ENCODE peak calls at places on chromosomes 3 and 15, in five cellular contexts. One of them, this sample, is unnamed.

GRCh38 chr3:183800221-183800863 is 25.0 kb downstream of the MAP6D1 start:
- DNase-seq in tibial artery: no peak
- DNase-seq in heart right ventricle: no peak
- DNase-seq in spleen: no peak
- DNase-seq in stomach: no peak
- DNase-seq in this sample: no peak

GRCh38 chr3:64224826-64225606 is at the start of gene PRICKLE2:
- DNase-seq in tibial artery: peak; percentile 94
- DNase-seq in heart right ventricle: peak; percentile 75
- DNase-seq in spleen: peak; percentile 76
- DNase-seq in stomach: peak; percentile 67
- DNase-seq in this sample: peak; percentile 64

GRCh38 chr15:79004336-79004735 is 59.5 kb upstream of the CTSH start:
- DNase-seq in tibial artery: no peak
- DNase-seq in heart right ventricle: no peak
- DNase-seq in spleen: no peak
- DNase-seq in stomach: no peak
- DNase-seq in this sample: peak; percentile 38

GRCh38 chr3:184710870-184711365 is 946 bp downstream of the MAGEF1 start:
- DNase-seq in tibial artery: no peak
- DNase-seq in heart right ventricle: no peak
- DNase-seq in spleen: no peak
- DNase-seq in stomach: no peak
- DNase-seq in this sample: no peak

GRCh38 chr3:111747490-111747889 is 111.6 kb upstream of the PHLDB2 start:
- DNase-seq in tibial artery: no peak
- DNase-seq in heart right ventricle: no peak
- DNase-seq in spleen: no peak
- DNase-seq in stomach: no peak
- DNase-seq in this sample: no peak

GRCh38 chr3:15542641-15543040 is 21.1 kb upstream of the COLQ start:
- DNase-seq in tibial artery: no peak
- DNase-seq in heart right ventricle: no peak
- DNase-seq in spleen: no peak
- DNase-seq in stomach: no peak
- DNase-seq in this sample: no peak

GRCh38 chr3:147244397-147244796 is 161.9 kb downstream of the ZIC4 start:
- DNase-seq in tibial artery: no peak
- DNase-seq in heart right ventricle: no peak
- DNase-seq in spleen: no peak
- DNase-seq in stomach: no peak
- DNase-seq in this sample: no peak

GRCh38 chr3:12370758-12371157 is 81.9 kb downstream of the PPARG start:
- DNase-seq in tibial artery: no peak
- DNase-seq in heart right ventricle: no peak
- DNase-seq in spleen: no peak
- DNase-seq in stomach: no peak
- DNase-seq in this sample: no peak

GRCh38 chr15:68352401-68353062 is 75.0 kb downstream of the FEM1B start:
- DNase-seq in tibial artery: peak; percentile 93
- DNase-seq in heart right ventricle: no peak
- DNase-seq in spleen: peak; percentile 72
- DNase-seq in stomach: no peak
- DNase-seq in this sample: no peak

GRCh38 chr15:101148166-101148880 is 103.5 kb downstream of the CHSY1 start:
- DNase-seq in tibial artery: peak; percentile 44
- DNase-seq in heart right ventricle: no peak
- DNase-seq in spleen: peak; percentile 43
- DNase-seq in stomach: no peak
- DNase-seq in this sample: no peak

GRCh38 chr3:114380233-114380645 is 86.4 kb downstream of the TIGIT start:
- DNase-seq in tibial artery: peak; percentile 65
- DNase-seq in heart right ventricle: peak; percentile 72
- DNase-seq in spleen: no peak
- DNase-seq in stomach: peak; percentile 29
- DNase-seq in this sample: peak; percentile 68

GRCh38 chr3:52331906-52332305 is 15.8 kb downstream of the DNAH1 start:
- DNase-seq in tibial artery: no peak
- DNase-seq in heart right ventricle: no peak
- DNase-seq in spleen: no peak
- DNase-seq in stomach: no peak
- DNase-seq in this sample: no peak

GRCh38 chr3:33008282-33008681 is 56.8 kb downstream of the CCR4 start:
- DNase-seq in tibial artery: no peak
- DNase-seq in heart right ventricle: no peak
- DNase-seq in spleen: no peak
- DNase-seq in stomach: no peak
- DNase-seq in this sample: no peak

GRCh38 chr3:17605032-17605431 is 137.4 kb downstream of the TBC1D5 start:
- DNase-seq in tibial artery: no peak
- DNase-seq in heart right ventricle: no peak
- DNase-seq in spleen: no peak
- DNase-seq in stomach: no peak
- DNase-seq in this sample: no peak

GRCh38 chr3:172094621-172095557 is 55.5 kb downstream of the FNDC3B start:
- DNase-seq in tibial artery: no peak
- DNase-seq in heart right ventricle: no peak
- DNase-seq in spleen: no peak
- DNase-seq in stomach: no peak
- DNase-seq in this sample: no peak

GRCh38 chr3:45659661-45660566 is 29.3 kb upstream of the SACM1L start:
- DNase-seq in tibial artery: peak; percentile 84
- DNase-seq in heart right ventricle: peak; percentile 75
- DNase-seq in spleen: peak; percentile 82
- DNase-seq in stomach: peak; percentile 84
- DNase-seq in this sample: peak; percentile 56

GRCh38 chr15:69035205-69035917 is 20.9 kb downstream of the NOX5 start:
- DNase-seq in tibial artery: no peak
- DNase-seq in heart right ventricle: no peak
- DNase-seq in spleen: no peak
- DNase-seq in stomach: peak; percentile 56
- DNase-seq in this sample: peak; percentile 75

GRCh38 chr15:90557651-90558084 is 27.9 kb downstream of the CRTC3 start:
- DNase-seq in tibial artery: peak; percentile 97
- DNase-seq in heart right ventricle: peak; percentile 82
- DNase-seq in spleen: no peak
- DNase-seq in stomach: peak; percentile 93
- DNase-seq in this sample: peak; percentile 56

GRCh38 chr15:100863406-100864198 is 16.0 kb upstream of the ALDH1A3 start:
- DNase-seq in tibial artery: no peak
- DNase-seq in heart right ventricle: peak; percentile 54
- DNase-seq in spleen: no peak
- DNase-seq in stomach: peak; percentile 43
- DNase-seq in this sample: peak; percentile 46

GRCh38 chr3:11803977-11804903 is 42.4 kb downstream of the TAMM41 start:
- DNase-seq in tibial artery: no peak
- DNase-seq in heart right ventricle: no peak
- DNase-seq in spleen: no peak
- DNase-seq in stomach: peak; percentile 42
- DNase-seq in this sample: no peak

GRCh38 chr3:150875548-150875947 is 29.7 kb downstream of the MINDY4B start:
- DNase-seq in tibial artery: no peak
- DNase-seq in heart right ventricle: no peak
- DNase-seq in spleen: no peak
- DNase-seq in stomach: no peak
- DNase-seq in this sample: no peak

GRCh38 chr3:122382888-122383666 is at the start of gene MIX23:
- DNase-seq in tibial artery: peak; percentile 90
- DNase-seq in heart right ventricle: peak; percentile 85
- DNase-seq in spleen: peak; percentile 95
- DNase-seq in stomach: peak; percentile 85
- DNase-seq in this sample: peak; percentile 78

GRCh38 chr3:154060606-154061380 is 60.4 kb upstream of the ARHGEF26 start:
- DNase-seq in tibial artery: no peak
- DNase-seq in heart right ventricle: no peak
- DNase-seq in spleen: no peak
- DNase-seq in stomach: no peak
- DNase-seq in this sample: no peak

GRCh38 chr15:30978328-30978727 is 13.1 kb downstream of the MTMR10 start:
- DNase-seq in tibial artery: no peak
- DNase-seq in heart right ventricle: no peak
- DNase-seq in spleen: no peak
- DNase-seq in stomach: no peak
- DNase-seq in this sample: no peak

GRCh38 chr3:37909067-37909911 is 47.6 kb downstream of the CTDSPL start:
- DNase-seq in tibial artery: no peak
- DNase-seq in heart right ventricle: no peak
- DNase-seq in spleen: no peak
- DNase-seq in stomach: no peak
- DNase-seq in this sample: no peak

GRCh38 chr15:92904832-92905640 is 4.9 kb downstream of the CHD2 start:
- DNase-seq in tibial artery: no peak
- DNase-seq in heart right ventricle: no peak
- DNase-seq in spleen: no peak
- DNase-seq in stomach: no peak
- DNase-seq in this sample: no peak

GRCh38 chr3:125161607-125162219 is 50.8 kb downstream of the SLC12A8 start:
- DNase-seq in tibial artery: no peak
- DNase-seq in heart right ventricle: peak; percentile 57
- DNase-seq in spleen: no peak
- DNase-seq in stomach: peak; percentile 56
- DNase-seq in this sample: no peak

GRCh38 chr15:42101861-42102260 is 7.5 kb upstream of the PLA2G4D start:
- DNase-seq in tibial artery: no peak
- DNase-seq in heart right ventricle: no peak
- DNase-seq in spleen: no peak
- DNase-seq in stomach: no peak
- DNase-seq in this sample: no peak

GRCh38 chr3:36941162-36941561 is 3.7 kb downstream of the TRANK1 start:
- DNase-seq in tibial artery: no peak
- DNase-seq in heart right ventricle: no peak
- DNase-seq in spleen: no peak
- DNase-seq in stomach: no peak
- DNase-seq in this sample: no peak

GRCh38 chr3:12797124-12797891 is 828 bp downstream of the CAND2 start:
- DNase-seq in tibial artery: no peak
- DNase-seq in heart right ventricle: no peak
- DNase-seq in spleen: no peak
- DNase-seq in stomach: no peak
- DNase-seq in this sample: no peak

GRCh38 chr3:197136744-197137143 is 107.1 kb upstream of the MELTF start:
- DNase-seq in tibial artery: no peak
- DNase-seq in heart right ventricle: no peak
- DNase-seq in spleen: no peak
- DNase-seq in stomach: no peak
- DNase-seq in this sample: no peak

GRCh38 chr3:197137741-197138140 is 108.1 kb upstream of the MELTF start:
- DNase-seq in tibial artery: no peak
- DNase-seq in heart right ventricle: peak; percentile 18
- DNase-seq in spleen: peak; percentile 74
- DNase-seq in stomach: no peak
- DNase-seq in this sample: no peak

GRCh38 chr3:197135212-197135611 is 105.6 kb upstream of the MELTF start:
- DNase-seq in tibial artery: no peak
- DNase-seq in heart right ventricle: no peak
- DNase-seq in spleen: no peak
- DNase-seq in stomach: no peak
- DNase-seq in this sample: no peak

DNA sequence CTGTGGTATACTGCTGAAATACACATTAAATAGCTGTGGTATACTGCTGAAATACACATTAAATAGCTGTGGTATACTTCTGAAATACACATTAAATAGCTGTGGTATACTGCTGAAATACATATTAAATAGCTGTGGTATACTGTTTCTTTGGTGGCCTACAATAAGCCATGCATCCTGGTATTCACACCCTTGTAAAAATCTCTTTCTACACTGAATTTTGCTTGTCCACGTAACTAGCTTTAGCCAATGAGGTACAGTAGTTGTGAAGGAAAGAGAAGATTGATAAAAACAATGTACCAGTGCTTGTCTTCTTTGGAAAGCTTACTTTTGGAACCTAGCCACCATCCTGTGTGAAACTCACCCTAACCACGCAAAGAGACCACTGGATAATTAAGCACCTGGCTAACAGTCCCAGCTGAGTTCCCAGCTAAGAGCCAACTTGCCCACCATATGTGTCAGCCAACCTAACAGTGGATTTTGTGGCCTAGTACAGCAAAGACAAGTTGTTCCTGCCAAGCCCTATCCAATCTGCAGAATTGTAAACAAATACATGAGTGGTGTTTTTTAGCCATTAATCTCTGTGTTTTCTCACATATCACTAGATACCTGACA is 103.4 kb upstream of the MELTF start:
- DNase-seq in tibial artery: no peak
- DNase-seq in heart right ventricle: no peak
- DNase-seq in spleen: no peak
- DNase-seq in stomach: no peak
- DNase-seq in this sample: no peak
- H3K36me3 ChIP-seq in tibial artery: peaks cover 36% of the 10 kb centered on the region
- H3K36me3 ChIP-seq in heart right ventricle: peaks cover 80% of the 10 kb centered on the region
- H3K36me3 ChIP-seq in spleen: peaks cover 79% of the 10 kb centered on the region
- H3K36me3 ChIP-seq in stomach: peaks cover 21% of the 10 kb centered on the region
- H3K36me3 ChIP-seq in this sample: no peaks in the 10 kb centered on the region

DNA sequence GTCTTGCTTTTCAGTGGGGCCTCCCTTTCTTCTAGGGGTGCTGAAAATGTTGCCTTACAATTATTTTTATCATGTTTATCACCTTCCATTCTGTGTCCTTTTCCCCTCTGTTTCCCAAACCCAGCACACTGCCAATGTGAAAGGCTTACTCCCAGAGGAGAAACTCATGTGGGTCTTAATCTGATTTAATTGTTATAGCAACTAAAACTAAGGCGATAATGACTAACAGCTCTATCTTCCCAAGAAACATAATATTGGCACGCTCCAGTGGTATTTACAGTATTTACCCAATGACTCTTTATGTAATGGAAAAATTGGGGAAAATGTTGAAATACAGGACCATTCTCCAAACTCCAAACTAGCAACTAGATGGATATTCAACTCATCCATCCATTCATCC is 58.4 kb downstream of the MESD start:
- DNase-seq in tibial artery: no peak
- DNase-seq in heart right ventricle: no peak
- DNase-seq in spleen: no peak
- DNase-seq in stomach: no peak
- DNase-seq in this sample: no peak
- H3K36me3 ChIP-seq in tibial artery: no peaks in the 10 kb centered on the region
- H3K36me3 ChIP-seq in heart right ventricle: no peaks in the 10 kb centered on the region
- H3K36me3 ChIP-seq in spleen: peaks cover 11% of the 10 kb centered on the region
- H3K36me3 ChIP-seq in stomach: no peaks in the 10 kb centered on the region
- H3K36me3 ChIP-seq in this sample: no peaks in the 10 kb centered on the region

GRCh38 chr15:77029166-77030041 is 34.5 kb downstream of the PSTPIP1 start:
- DNase-seq in tibial artery: peak; percentile 61
- DNase-seq in heart right ventricle: no peak
- DNase-seq in spleen: peak; percentile 68
- DNase-seq in stomach: peak; percentile 25
- DNase-seq in this sample: peak; percentile 41
- H3K36me3 ChIP-seq in tibial artery: no peaks in the 10 kb centered on the region
- H3K36me3 ChIP-seq in heart right ventricle: no peaks in the 10 kb centered on the region
- H3K36me3 ChIP-seq in spleen: peaks cover 87% of the 10 kb centered on the region
- H3K36me3 ChIP-seq in stomach: no peaks in the 10 kb centered on the region
- H3K36me3 ChIP-seq in this sample: no peaks in the 10 kb centered on the region

DNA sequence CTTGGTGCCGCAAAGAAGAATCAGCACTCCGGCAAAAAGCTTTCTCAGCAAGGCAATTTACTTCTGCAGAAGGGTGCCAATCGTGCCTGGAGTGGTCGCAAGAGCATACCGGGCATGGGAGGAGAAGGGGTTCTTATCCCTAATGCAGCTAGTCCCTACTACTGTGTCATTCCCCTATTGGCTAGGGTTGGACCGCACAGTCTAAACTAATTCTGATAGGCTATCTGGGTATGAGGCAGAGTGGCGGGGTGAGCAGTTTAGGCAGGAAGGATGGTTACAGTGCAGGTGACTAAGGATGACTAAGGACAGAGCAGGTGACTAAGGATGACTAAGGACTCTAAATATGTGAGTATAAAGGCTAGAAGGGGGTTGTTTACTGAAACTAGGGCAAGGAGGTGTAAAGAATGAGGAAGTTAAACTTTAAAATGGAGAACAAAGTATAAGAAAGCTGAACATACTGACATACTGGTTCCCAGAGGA is 52.9 kb downstream of the PGBD4 start:
- DNase-seq in tibial artery: no peak
- DNase-seq in heart right ventricle: no peak
- DNase-seq in spleen: no peak
- DNase-seq in stomach: no peak
- DNase-seq in this sample: no peak
- H3K36me3 ChIP-seq in tibial artery: peaks cover 45% of the 10 kb centered on the region
- H3K36me3 ChIP-seq in heart right ventricle: peaks cover 100% of the 10 kb centered on the region
- H3K36me3 ChIP-seq in spleen: peaks cover 99% of the 10 kb centered on the region
- H3K36me3 ChIP-seq in stomach: peaks cover 14% of the 10 kb centered on the region
- H3K36me3 ChIP-seq in this sample: no peaks in the 10 kb centered on the region